ENCODE peak calls at places on chromosomes 3 and 15, in six cellular contexts. U, S, A, R, M and W are unnamed samples.

GRCh38 chr15:73873889-73874511 is 636 bp downstream of the TBC1D21 start:
- DNase-seq in S (peak; percentile 19), R (peak; percentile 73), A (peak; percentile 52), U (peak; percentile 44), M (no peak), W (peak; percentile 62)

GRCh38 chr15:92779874-92780273 is 120.2 kb upstream of the CHD2 start:
- DNase-seq in R (no peak), M (no peak), A (no peak), S (no peak), U (no peak), W (no peak)

GRCh38 chr3:130276203-130276803 is 69.2 kb upstream of the COL6A5 start:
- DNase-seq in U (peak; percentile 43), S (peak; percentile 28), A (peak; percentile 39), M (no peak), R (peak; percentile 84), W (peak; percentile 65)

GRCh38 chr3:33491697-33492096 is 51.5 kb upstream of the UBP1 start:
- DNase-seq in A (no peak), U (no peak), M (no peak), S (no peak), R (no peak), W (no peak)

GRCh38 chr15:31278056-31278445 is 48.6 kb upstream of the KLF13 start:
- DNase-seq in U (no peak), S (no peak), A (no peak), R (no peak), M (peak; percentile 9), W (no peak)

GRCh38 chr15:76626611-76627010 is 278.5 kb downstream of the SCAPER start:
- DNase-seq in M (no peak), R (no peak), U (no peak), A (no peak), S (no peak), W (no peak)

GRCh38 chr3:107524214-107525100 is 1.7 kb downstream of the BBX start:
- DNase-seq in R (peak; percentile 77), U (peak; percentile 62), M (peak; percentile 58), A (no peak), S (no peak), W (peak; percentile 82)

GRCh38 chr3:65843732-65844131 is 195.0 kb downstream of the MAGI1 start:
- DNase-seq in R (no peak), U (no peak), M (no peak), S (no peak), A (no peak), W (no peak)

GRCh38 chr3:79414821-79415220 is 353.0 kb downstream of the ROBO1 start:
- DNase-seq in A (no peak), U (peak; percentile 70), S (no peak), M (no peak), R (no peak), W (peak; percentile 55)

GRCh38 chr15:61364871-61365270 is 135.8 kb upstream of the RORA start:
- DNase-seq in S (no peak), R (peak; percentile 73), U (no peak), A (peak; percentile 61), M (no peak), W (no peak)

GRCh38 chr15:71716990-71717389 is 93.4 kb upstream of the NR2E3 start:
- DNase-seq in S (no peak), U (peak; percentile 57), A (no peak), R (no peak), M (no peak), W (peak; percentile 50)

GRCh38 chr15:74245342-74245931 is 9.3 kb downstream of the CCDC33 start:
- DNase-seq in U (no peak), R (peak; percentile 33), A (no peak), M (no peak), S (no peak), W (no peak)

GRCh38 chr15:78977091-78977571 is 32.3 kb upstream of the CTSH start:
- DNase-seq in R (no peak), U (no peak), A (no peak), S (no peak), M (no peak), W (no peak)

GRCh38 chr15:82532991-82533481 is 7.2 kb downstream of the RPS17 start:
- DNase-seq in M (no peak), A (no peak), S (no peak), R (no peak), U (no peak), W (no peak)

GRCh38 chr3:159814161-159814560 is 174.5 kb upstream of the IL12A start:
- DNase-seq in S (no peak), U (no peak), R (peak; percentile 50), A (peak; percentile 56), M (no peak), W (peak; percentile 51)

GRCh38 chr3:186123012-186123411 is 14.1 kb upstream of the ETV5 start:
- DNase-seq in M (no peak), U (no peak), R (no peak), A (no peak), S (no peak), W (no peak)

GRCh38 chr15:80942746-80943565 is 46.7 kb downstream of the MESD start:
- DNase-seq in A (no peak), S (no peak), M (peak; percentile 69), U (peak; percentile 93), R (no peak), W (no peak)

GRCh38 chr3:1087066-1087555 is 5.7 kb upstream of the CNTN6 start:
- DNase-seq in S (no peak), U (peak; percentile 97), R (peak; percentile 58), A (no peak), M (no peak), W (peak; percentile 89)

GRCh38 chr3:48879307-48879993 is 19.2 kb downstream of the SLC25A20 start:
- DNase-seq in M (no peak), R (no peak), A (no peak), U (no peak), S (no peak), W (no peak)

GRCh38 chr3:43289401-43289800 is 3.1 kb downstream of the SNRK start:
- DNase-seq in S (no peak), A (no peak), M (no peak), R (no peak), U (no peak), W (no peak)

GRCh38 chr3:27715863-27716262 is 6.3 kb downstream of the EOMES start:
- DNase-seq in R (no peak), S (no peak), U (no peak), M (no peak), A (no peak), W (no peak)

GRCh38 chr15:29233566-29233965 is 36.1 kb downstream of the NSMCE3 start:
- DNase-seq in A (no peak), R (no peak), S (no peak), M (no peak), U (peak; percentile 5), W (no peak)

GRCh38 chr3:188929138-188929537 is 242.6 kb upstream of the TPRG1 start:
- DNase-seq in U (peak; percentile 16), M (no peak), S (no peak), A (no peak), R (peak; percentile 41), W (no peak)

GRCh38 chr3:139260793-139261736 is 82.8 kb upstream of the MRPS22 start:
- DNase-seq in U (no peak), M (no peak), S (no peak), R (no peak), A (no peak), W (no peak)
- H3K4me1 ChIP-seq in U (no peaks in the 10 kb centered on the region), M (no peaks in the 10 kb centered on the region), S (no peaks in the 10 kb centered on the region), R (no peaks in the 10 kb centered on the region), A (no peaks in the 10 kb centered on the region), W (no peaks in the 10 kb centered on the region)

GRCh38 chr3:172127929-172128580 is 88.7 kb downstream of the FNDC3B start:
- DNase-seq in U (no peak), M (no peak), R (no peak), A (no peak), S (no peak), W (peak; percentile 40)

GRCh38 chr3:172126741-172127140 is 87.4 kb downstream of the FNDC3B start:
- DNase-seq in A (no peak), U (no peak), R (no peak), S (no peak), M (no peak), W (peak; percentile 56)

GRCh38 chr3:172125963-172126403 is 86.6 kb downstream of the FNDC3B start:
- DNase-seq in U (peak; percentile 78), R (peak; percentile 67), M (peak; percentile 69), S (no peak), A (no peak), W (peak; percentile 94)

GRCh38 chr3:172128852-172129251 is 89.5 kb downstream of the FNDC3B start:
- DNase-seq in M (no peak), U (no peak), A (no peak), R (no peak), S (no peak), W (no peak)

GRCh38 chr3:172127141-172127540 is 87.8 kb downstream of the FNDC3B start:
- DNase-seq in S (no peak), A (no peak), M (no peak), U (no peak), R (no peak), W (no peak)
- H3K4me1 ChIP-seq in S (peaks cover 75% of the 10 kb centered on the region), A (no peaks in the 10 kb centered on the region), M (peaks cover 29% of the 10 kb centered on the region), U (peaks cover 33% of the 10 kb centered on the region), R (peaks cover 55% of the 10 kb centered on the region), W (peaks cover 8% of the 10 kb centered on the region)

DNA sequence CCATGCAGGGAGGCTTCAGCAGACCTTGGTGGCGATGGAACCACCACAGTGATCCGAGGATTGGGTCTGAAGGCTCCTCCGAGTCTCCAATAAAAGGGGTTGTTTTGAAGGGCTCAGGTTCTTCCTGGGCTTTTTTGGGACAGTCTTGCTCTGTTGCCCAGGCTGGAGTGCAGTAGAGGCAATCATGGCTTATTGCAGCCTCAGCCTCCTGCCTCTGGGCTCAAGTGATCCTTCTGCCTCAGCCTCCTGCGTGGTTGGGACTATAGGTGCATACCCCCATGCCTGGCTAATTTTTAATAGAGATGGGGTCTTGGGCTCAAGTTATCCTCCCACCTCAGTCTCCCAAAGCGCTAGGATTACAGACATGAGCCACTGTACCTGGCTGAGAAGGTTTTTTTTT is 84.8 kb downstream of the IGF1R start:
- DNase-seq in S (no peak), A (no peak), R (no peak), M (no peak), U (no peak), W (no peak)
- H3K4me1 ChIP-seq in S (peaks cover 82% of the 10 kb centered on the region), A (peaks cover 22% of the 10 kb centered on the region), R (peaks cover 46% of the 10 kb centered on the region), M (peaks cover 11% of the 10 kb centered on the region), U (peaks cover 24% of the 10 kb centered on the region), W (peaks cover 51% of the 10 kb centered on the region)

GRCh38 chr15:40771242-40771641 is 1.5 kb downstream of the C15orf62 start:
- DNase-seq in S (no peak), U (no peak), R (no peak), A (no peak), M (no peak), W (no peak)
- H3K4me1 ChIP-seq in S (peaks cover 3% of the 10 kb centered on the region), U (peaks cover 2% of the 10 kb centered on the region), R (peaks cover 19% of the 10 kb centered on the region), A (peaks cover 11% of the 10 kb centered on the region), M (no peaks in the 10 kb centered on the region), W (peaks cover 57% of the 10 kb centered on the region)

DNA sequence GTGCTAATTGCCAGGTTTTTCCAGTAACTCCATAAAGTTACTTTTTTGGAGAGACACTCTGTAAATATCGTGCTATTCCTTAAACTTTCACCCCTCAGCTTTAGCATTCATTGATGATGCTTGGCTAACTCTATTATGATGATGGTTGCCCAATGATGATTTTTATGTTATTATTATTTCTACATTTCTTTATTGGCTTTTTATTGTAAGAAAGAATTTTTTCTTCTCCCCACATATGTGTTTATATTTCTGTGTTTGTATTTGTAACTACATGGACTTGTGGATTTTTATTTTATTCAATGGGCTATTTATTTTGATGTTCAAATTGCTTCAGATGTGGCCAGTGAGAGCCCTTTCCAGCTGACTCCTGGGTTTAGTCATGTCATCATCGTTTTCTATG is 162.5 kb upstream of the BHLHE40 start:
- DNase-seq in A (no peak), U (no peak), M (no peak), S (no peak), R (no peak), W (no peak)
- H3K4me1 ChIP-seq in A (peaks cover 1% of the 10 kb centered on the region), U (no peaks in the 10 kb centered on the region), M (no peaks in the 10 kb centered on the region), S (peaks cover 5% of the 10 kb centered on the region), R (no peaks in the 10 kb centered on the region), W (peaks cover 21% of the 10 kb centered on the region)